ENCODE peak calls at places on chromosomes 7 and 10, in nine cellular contexts. M is A549, U is foreskin fibroblast, S is PC-3, C is neural progenitor cell, K is bronchial epithelial cell, F is breast epithelium, H is left ventricle myocardium inferior, L is hepatocyte. P is an unnamed sample.
A peak's percentile ranks its signal among the peaks of the same experiment; 100 is the strongest.

GRCh38 chr7:80134536-80135305 is at the start of gene GNAI1:
- DNase-seq in M (peak; percentile 78), U (peak; percentile 93), S (peak; percentile 81), C (peak; percentile 93), K (peak; percentile 28), F (peak; percentile 23), H (peak; percentile 64), L (peak; percentile 93), P (peak; percentile 86)

GRCh38 chr10:79129361-79129997 is 60.7 kb downstream of the ZMIZ1 start:
- DNase-seq in M (no peak), U (no peak), S (peak; percentile 71), C (peak; percentile 88), K (no peak), F (no peak), H (no peak), L (peak; percentile 61), P (no peak)

GRCh38 chr7:87598234-87599009 is 2.3 kb downstream of the ABCB1 start:
- DNase-seq in M (no peak), U (no peak), S (no peak), C (no peak), K (no peak), F (no peak), H (no peak), L (no peak), P (no peak)

GRCh38 chr7:18855796-18856195 is 261.6 kb downstream of the TWIST1 start:
- DNase-seq in M (no peak), U (peak; percentile 85), S (no peak), C (no peak), K (no peak), F (no peak), H (no peak), L (no peak), P (no peak)

GRCh38 chr7:155456772-155457543 is 971 bp upstream of the EN2 start:
- DNase-seq in M (peak; percentile 85), U (peak; percentile 75), S (peak; percentile 81), C (peak; percentile 86), K (peak; percentile 3), F (peak; percentile 30), H (peak; percentile 67), L (peak; percentile 82), P (peak; percentile 84)

GRCh38 chr10:52927678-52928077 is 155.1 kb upstream of the MBL2 start:
- DNase-seq in M (no peak), U (no peak), S (no peak), C (no peak), K (no peak), F (no peak), H (no peak), L (no peak), P (no peak)

GRCh38 chr10:79397051-79397450 is 48.4 kb downstream of the ZCCHC24 start:
- DNase-seq in M (no peak), U (no peak), S (no peak), C (no peak), K (no peak), F (no peak), H (no peak), L (no peak), P (peak; percentile 55)

GRCh38 chr7:2924866-2925840 is 81.0 kb upstream of the GNA12 start:
- DNase-seq in M (no peak), U (no peak), S (no peak), C (no peak), K (no peak), F (no peak), H (peak; percentile 8), L (no peak), P (peak; percentile 16)

GRCh38 chr10:89518876-89519842 is 16.2 kb downstream of the SLC16A12 start:
- DNase-seq in M (no peak), U (peak; percentile 92), S (peak; percentile 22), C (no peak), K (no peak), F (no peak), H (peak; percentile 38), L (peak; percentile 30), P (no peak)

GRCh38 chr10:124685251-124685650 is 58.9 kb downstream of the FAM53B start:
- DNase-seq in M (no peak), U (no peak), S (no peak), C (no peak), K (no peak), F (peak; percentile 59), H (peak; percentile 57), L (no peak), P (peak; percentile 91)

GRCh38 chr7:13850185-13850752 is 139.2 kb downstream of the ETV1 start:
- DNase-seq in M (peak; percentile 31), U (peak; percentile 98), S (peak; percentile 97), C (no peak), K (peak; percentile 98), F (peak; percentile 27), H (no peak), L (peak; percentile 60), P (no peak)

GRCh38 chr7:112411186-112411795 is 39.0 kb upstream of the IFRD1 start:
- DNase-seq in M (peak; percentile 51), U (peak; percentile 49), S (peak; percentile 60), C (no peak), K (peak; percentile 23), F (no peak), H (no peak), L (peak; percentile 58), P (no peak)

GRCh38 chr10:13721486-13721885 is 134.7 kb downstream of the PRPF18 start:
- DNase-seq in M (no peak), U (no peak), S (no peak), C (no peak), K (no peak), F (no peak), H (no peak), L (no peak), P (no peak)

GRCh38 chr7:92448185-92448747 is 984 bp downstream of the GATAD1 start:
- DNase-seq in M (peak; percentile 82), U (peak; percentile 26), S (peak; percentile 51), C (peak; percentile 26), K (peak; percentile 81), F (peak; percentile 44), H (peak; percentile 22), L (peak; percentile 71), P (peak; percentile 67)

GRCh38 chr7:158885624-158886023 is 29.3 kb downstream of the DYNC2I1 start:
- DNase-seq in M (peak; percentile 41), U (no peak), S (peak; percentile 28), C (no peak), K (peak; percentile 10), F (no peak), H (no peak), L (no peak), P (no peak)

GRCh38 chr7:79620291-79620690 is 166.8 kb upstream of the MAGI2 start:
- DNase-seq in M (no peak), U (no peak), S (peak; percentile 80), C (no peak), K (peak; percentile 67), F (no peak), H (no peak), L (peak; percentile 8), P (no peak)

GRCh38 chr7:47435889-47436312 is 146.0 kb downstream of the TNS3 start:
- DNase-seq in M (peak; percentile 79), U (peak; percentile 68), S (peak; percentile 67), C (peak; percentile 76), K (peak; percentile 70), F (peak; percentile 63), H (peak; percentile 63), L (peak; percentile 75), P (peak; percentile 58)

GRCh38 chr10:43333653-43334052 is 37.8 kb upstream of the FXYD4 start:
- DNase-seq in M (no peak), U (no peak), S (no peak), C (no peak), K (no peak), F (no peak), H (no peak), L (no peak), P (no peak)

GRCh38 chr7:35232994-35233393 is 20.9 kb downstream of the TBX20 start:
- DNase-seq in M (no peak), U (no peak), S (no peak), C (no peak), K (no peak), F (no peak), H (no peak), L (no peak), P (no peak)
- H3K4me3 ChIP-seq in M (no peak overlapping the region), U (no peak overlapping the region), S (no peak overlapping the region), C (no peak overlapping the region), K (no peak overlapping the region), F (no peak overlapping the region), H (peak overlapping the region; percentile 41), L (no peak overlapping the region), P (no peak overlapping the region)

DNA sequence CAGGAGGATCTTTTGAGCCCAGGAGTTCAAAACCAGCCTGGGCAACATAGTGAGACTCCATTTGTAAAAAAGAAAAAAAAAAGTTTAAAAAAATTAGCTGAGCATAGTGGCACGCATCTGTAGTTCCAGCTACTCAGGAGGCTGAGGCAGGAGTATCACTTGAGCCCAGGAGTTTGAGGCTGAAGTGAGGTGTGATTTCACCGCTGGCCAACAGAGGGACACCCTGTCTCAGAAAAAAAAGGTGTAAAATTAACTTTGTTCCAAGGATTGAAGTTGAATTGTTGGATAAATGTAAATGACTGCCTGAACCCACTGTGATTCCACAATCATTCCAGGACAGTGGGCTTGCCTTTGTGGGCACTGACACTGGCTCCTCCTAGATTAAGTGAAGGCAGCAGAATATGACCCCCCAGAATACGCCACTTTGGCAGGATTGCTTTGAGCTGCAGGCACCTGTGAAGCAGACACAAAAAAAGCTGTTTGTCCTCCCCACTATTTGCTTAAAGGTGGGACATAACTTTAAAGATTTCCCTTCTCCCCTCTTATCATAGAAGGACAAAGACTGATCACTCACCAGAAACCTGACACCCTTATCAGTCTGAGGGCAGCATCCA is 57.2 kb upstream of the FOXI2 start:
- DNase-seq in M (no peak), U (no peak), S (no peak), C (peak; percentile 21), K (no peak), F (no peak), H (no peak), L (no peak), P (no peak)
- TF ChIP-seq CTCF in M (peak; percentile 19), U (no peak), S (peak; percentile 47), C (peak; percentile 60), K (no peak), F (no peak), H (peak; percentile 12), L (peak; percentile 31), P (no peak)

DNA sequence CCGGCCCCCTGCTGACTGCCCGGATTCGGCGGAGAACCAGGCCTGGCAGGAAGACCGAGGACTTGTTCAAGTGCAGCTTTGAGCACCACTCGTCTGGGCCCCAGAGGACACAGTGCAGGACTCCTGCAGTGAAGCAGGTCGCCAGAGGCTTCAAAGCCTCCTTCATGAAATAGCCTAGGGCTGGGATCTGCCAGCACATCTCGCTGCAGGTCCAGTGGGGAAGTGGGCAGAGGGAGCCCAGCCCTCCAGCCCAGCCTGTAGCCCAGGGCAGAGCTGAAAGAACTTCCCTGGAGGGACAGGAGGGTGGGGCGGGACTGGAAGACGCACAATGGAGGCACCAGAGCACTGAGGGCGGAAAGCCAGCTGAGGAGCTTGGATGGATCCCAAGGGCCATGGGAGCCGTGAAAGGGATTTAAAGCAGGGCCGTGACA is 7.1 kb downstream of the ATP6V0E2 start:
- DNase-seq in M (no peak), U (no peak), S (no peak), C (no peak), K (no peak), F (no peak), H (peak; percentile 79), L (peak; percentile 8), P (peak; percentile 76)
- H3K4me3 ChIP-seq in M (no peak overlapping the region), U (no peak overlapping the region), S (no peak overlapping the region), C (no peak overlapping the region), K (no peak overlapping the region), F (no peak overlapping the region), H (peak overlapping the region; percentile 17), L (no peak overlapping the region), P (no peak overlapping the region)

GRCh38 chr10:58414270-58415041 is 29.2 kb downstream of the TFAM start:
- DNase-seq in M (peak; percentile 82), U (peak; percentile 61), S (peak; percentile 87), C (peak; percentile 18), K (peak; percentile 64), F (peak; percentile 51), H (no peak), L (peak; percentile 52), P (no peak)
- TF ChIP-seq CTCF in M (peak; percentile 89), U (peak; percentile 38), S (peak; percentile 87), C (peak; percentile 41), K (peak; percentile 34), F (no peak), H (peak; percentile 43), L (peak; percentile 62), P (no peak)

P was measured in left lung.